ENCODE peak calls at places on chromosomes 6 and 20, in five cellular contexts. One of them, this sample, is unnamed. For H3K4me1, the result is how much of the 10 kb centered on the place peaks cover.

GRCh38 chr6:134216304-134217029 is 101.4 kb downstream of the SGK1 start:
- DNase-seq in uterus: no peak
- DNase-seq in IMR-90: no peak
- DNase-seq in heart left ventricle: no peak
- DNase-seq in psoas muscle: no peak
- DNase-seq in this sample: no peak

GRCh38 chr6:13517116-13517515 is 29.7 kb upstream of the GFOD1 start:
- DNase-seq in uterus: no peak
- DNase-seq in IMR-90: peak
- DNase-seq in heart left ventricle: no peak
- DNase-seq in psoas muscle: no peak
- DNase-seq in this sample: no peak

GRCh38 chr20:21512634-21513180 is 1.2 kb downstream of the NKX2-2 start:
- DNase-seq in uterus: no peak
- DNase-seq in IMR-90: no peak
- DNase-seq in heart left ventricle: no peak
- DNase-seq in psoas muscle: no peak
- DNase-seq in this sample: peak

GRCh38 chr6:47308674-47309325 is 905 bp downstream of the TNFRSF21 start:
- DNase-seq in uterus: peak
- DNase-seq in IMR-90: peak
- DNase-seq in heart left ventricle: no peak
- DNase-seq in psoas muscle: peak
- DNase-seq in this sample: peak

GRCh38 chr6:3389390-3390167 is 67.3 kb downstream of the SLC22A23 start:
- DNase-seq in uterus: peak
- DNase-seq in IMR-90: peak
- DNase-seq in heart left ventricle: no peak
- DNase-seq in psoas muscle: peak
- DNase-seq in this sample: no peak

GRCh38 chr20:19212524-19213502 is at the start of gene SLC24A3:
- DNase-seq in uterus: peak
- DNase-seq in IMR-90: no peak
- DNase-seq in heart left ventricle: peak
- DNase-seq in psoas muscle: peak
- DNase-seq in this sample: peak

GRCh38 chr20:25587536-25587935 is 2.2 kb upstream of the NINL start:
- DNase-seq in uterus: no peak
- DNase-seq in IMR-90: no peak
- DNase-seq in heart left ventricle: no peak
- DNase-seq in psoas muscle: no peak
- DNase-seq in this sample: no peak

GRCh38 chr6:122147291-122147690 is 252.2 kb upstream of the HSF2 start:
- DNase-seq in uterus: no peak
- DNase-seq in IMR-90: no peak
- DNase-seq in heart left ventricle: no peak
- DNase-seq in psoas muscle: no peak
- DNase-seq in this sample: no peak

GRCh38 chr6:2396856-2397640 is 151.6 kb upstream of the GMDS start:
- DNase-seq in uterus: no peak
- DNase-seq in IMR-90: peak
- DNase-seq in heart left ventricle: peak
- DNase-seq in psoas muscle: no peak
- DNase-seq in this sample: no peak

GRCh38 chr20:2507464-2507863 is 1.3 kb downstream of the ZNF343 start:
- DNase-seq in uterus: no peak
- DNase-seq in IMR-90: peak
- DNase-seq in heart left ventricle: no peak
- DNase-seq in psoas muscle: no peak
- DNase-seq in this sample: no peak

GRCh38 chr6:43831211-43831610 is 61.2 kb downstream of the VEGFA start:
- DNase-seq in uterus: no peak
- DNase-seq in IMR-90: no peak
- DNase-seq in heart left ventricle: no peak
- DNase-seq in psoas muscle: no peak
- DNase-seq in this sample: no peak

GRCh38 chr6:155762649-155763048 is 307.0 kb upstream of the NOX3 start:
- DNase-seq in uterus: no peak
- DNase-seq in IMR-90: no peak
- DNase-seq in heart left ventricle: no peak
- DNase-seq in psoas muscle: no peak
- DNase-seq in this sample: no peak

GRCh38 chr20:46900068-46900467 is 5.4 kb downstream of the EYA2 start:
- DNase-seq in uterus: no peak
- DNase-seq in IMR-90: no peak
- DNase-seq in heart left ventricle: no peak
- DNase-seq in psoas muscle: no peak
- DNase-seq in this sample: no peak

GRCh38 chr6:28252507-28252975 is 472 bp upstream of the ZKSCAN4 start:
- DNase-seq in uterus: no peak
- DNase-seq in IMR-90: no peak
- DNase-seq in heart left ventricle: no peak
- DNase-seq in psoas muscle: no peak
- DNase-seq in this sample: no peak

GRCh38 chr6:111830003-111830402 is 43.2 kb downstream of the FYN start:
- DNase-seq in uterus: no peak
- DNase-seq in IMR-90: no peak
- DNase-seq in heart left ventricle: no peak
- DNase-seq in psoas muscle: no peak
- DNase-seq in this sample: no peak

GRCh38 chr6:129749749-129750120 is 39.8 kb upstream of the ARHGAP18 start:
- DNase-seq in uterus: no peak
- DNase-seq in IMR-90: peak
- DNase-seq in heart left ventricle: no peak
- DNase-seq in psoas muscle: no peak
- DNase-seq in this sample: no peak

GRCh38 chr20:4076033-4076432 is 60.7 kb upstream of the RNF24 start:
- DNase-seq in uterus: no peak
- DNase-seq in IMR-90: peak
- DNase-seq in heart left ventricle: no peak
- DNase-seq in psoas muscle: no peak
- DNase-seq in this sample: no peak

GRCh38 chr20:17500271-17500670 is 30.9 kb downstream of the BFSP1 start:
- DNase-seq in uterus: no peak
- DNase-seq in IMR-90: no peak
- DNase-seq in heart left ventricle: no peak
- DNase-seq in psoas muscle: no peak
- DNase-seq in this sample: no peak

GRCh38 chr6:147166360-147166944 is 37.8 kb upstream of the STXBP5 start:
- DNase-seq in uterus: no peak
- DNase-seq in IMR-90: peak
- DNase-seq in heart left ventricle: no peak
- DNase-seq in psoas muscle: no peak
- DNase-seq in this sample: no peak

GRCh38 chr6:149428606-149429005 is 28.5 kb downstream of the SUMO4 start:
- DNase-seq in uterus: no peak
- DNase-seq in IMR-90: no peak
- DNase-seq in heart left ventricle: no peak
- DNase-seq in psoas muscle: no peak
- DNase-seq in this sample: no peak

GRCh38 chr20:48350291-48350988 is 477.4 kb downstream of the PREX1 start:
- DNase-seq in uterus: no peak
- DNase-seq in IMR-90: no peak
- DNase-seq in heart left ventricle: no peak
- DNase-seq in psoas muscle: no peak
- DNase-seq in this sample: no peak

GRCh38 chr20:31974975-31975481 is 7.1 kb downstream of the XKR7 start:
- DNase-seq in uterus: no peak
- DNase-seq in IMR-90: no peak
- DNase-seq in heart left ventricle: no peak
- DNase-seq in psoas muscle: no peak
- DNase-seq in this sample: no peak

GRCh38 chr20:40449974-40450616 is 238.9 kb downstream of the MAFB start:
- DNase-seq in uterus: no peak
- DNase-seq in IMR-90: no peak
- DNase-seq in heart left ventricle: no peak
- DNase-seq in psoas muscle: no peak
- DNase-seq in this sample: no peak

GRCh38 chr6:1202201-1202600 is 109.7 kb upstream of the FOXQ1 start:
- DNase-seq in uterus: no peak
- DNase-seq in IMR-90: no peak
- DNase-seq in heart left ventricle: no peak
- DNase-seq in psoas muscle: no peak
- DNase-seq in this sample: no peak

GRCh38 chr6:50825375-50826036 is 6.8 kb downstream of the TFAP2B start:
- DNase-seq in uterus: no peak
- DNase-seq in IMR-90: no peak
- DNase-seq in heart left ventricle: no peak
- DNase-seq in psoas muscle: no peak
- DNase-seq in this sample: no peak

GRCh38 chr6:160036790-160037206 is 67.9 kb downstream of the IGF2R start:
- DNase-seq in uterus: peak
- DNase-seq in IMR-90: peak
- DNase-seq in heart left ventricle: no peak
- DNase-seq in psoas muscle: no peak
- DNase-seq in this sample: no peak

GRCh38 chr6:80508885-80509630 is 402.6 kb downstream of the BCKDHB start:
- DNase-seq in uterus: no peak
- DNase-seq in IMR-90: peak
- DNase-seq in heart left ventricle: no peak
- DNase-seq in psoas muscle: no peak
- DNase-seq in this sample: no peak

GRCh38 chr6:120116343-120116742 is 766.8 kb upstream of the MAN1A1 start:
- DNase-seq in uterus: no peak
- DNase-seq in IMR-90: no peak
- DNase-seq in heart left ventricle: no peak
- DNase-seq in psoas muscle: no peak
- DNase-seq in this sample: no peak

GRCh38 chr6:130453230-130453629 is 87.4 kb downstream of the TMEM200A start:
- DNase-seq in uterus: no peak
- DNase-seq in IMR-90: peak
- DNase-seq in heart left ventricle: no peak
- DNase-seq in psoas muscle: no peak
- DNase-seq in this sample: no peak

GRCh38 chr20:5848711-5849505 is 98.7 kb downstream of the SHLD1 start:
- DNase-seq in uterus: no peak
- DNase-seq in IMR-90: peak
- DNase-seq in heart left ventricle: no peak
- DNase-seq in psoas muscle: no peak
- DNase-seq in this sample: no peak

GRCh38 chr6:74749211-74750142 is 456.4 kb downstream of the COL12A1 start:
- DNase-seq in uterus: no peak
- DNase-seq in IMR-90: no peak
- DNase-seq in heart left ventricle: no peak
- DNase-seq in psoas muscle: no peak
- DNase-seq in this sample: no peak

GRCh38 chr6:110526731-110527130 is 50.3 kb upstream of the SLC22A16 start:
- DNase-seq in uterus: no peak
- DNase-seq in IMR-90: no peak
- DNase-seq in heart left ventricle: no peak
- DNase-seq in psoas muscle: no peak
- DNase-seq in this sample: no peak

GRCh38 chr6:110527516-110527915 is 51.1 kb upstream of the SLC22A16 start:
- DNase-seq in uterus: no peak
- DNase-seq in IMR-90: no peak
- DNase-seq in heart left ventricle: no peak
- DNase-seq in psoas muscle: no peak
- DNase-seq in this sample: no peak

GRCh38 chr6:110529355-110529754 is 52.9 kb upstream of the SLC22A16 start:
- DNase-seq in uterus: no peak
- DNase-seq in IMR-90: peak
- DNase-seq in heart left ventricle: no peak
- DNase-seq in psoas muscle: no peak
- DNase-seq in this sample: no peak

GRCh38 chr6:110528930-110529325 is 52.5 kb upstream of the SLC22A16 start:
- DNase-seq in uterus: no peak
- DNase-seq in IMR-90: no peak
- DNase-seq in heart left ventricle: no peak
- DNase-seq in psoas muscle: no peak
- DNase-seq in this sample: no peak

GRCh38 chr6:110528051-110528929 is 51.9 kb upstream of the SLC22A16 start:
- DNase-seq in uterus: peak
- DNase-seq in IMR-90: peak
- DNase-seq in heart left ventricle: peak
- DNase-seq in psoas muscle: no peak
- DNase-seq in this sample: no peak
- H3K27ac ChIP-seq in uterus: peak
- H3K27ac ChIP-seq in IMR-90: peak
- H3K27ac ChIP-seq in heart left ventricle: peak
- H3K27ac ChIP-seq in psoas muscle: no peak
- H3K27ac ChIP-seq in this sample: no peak

GRCh38 chr20:63709149-63709527 is 1.3 kb downstream of the ZGPAT start:
- DNase-seq in uterus: no peak
- DNase-seq in IMR-90: no peak
- DNase-seq in heart left ventricle: no peak
- DNase-seq in psoas muscle: no peak
- DNase-seq in this sample: no peak
- H3K4me3 ChIP-seq in uterus: no peak
- H3K4me3 ChIP-seq in IMR-90: no peak
- H3K4me3 ChIP-seq in heart left ventricle: no peak
- H3K4me3 ChIP-seq in psoas muscle: peak
- H3K4me3 ChIP-seq in this sample: peak

DNA sequence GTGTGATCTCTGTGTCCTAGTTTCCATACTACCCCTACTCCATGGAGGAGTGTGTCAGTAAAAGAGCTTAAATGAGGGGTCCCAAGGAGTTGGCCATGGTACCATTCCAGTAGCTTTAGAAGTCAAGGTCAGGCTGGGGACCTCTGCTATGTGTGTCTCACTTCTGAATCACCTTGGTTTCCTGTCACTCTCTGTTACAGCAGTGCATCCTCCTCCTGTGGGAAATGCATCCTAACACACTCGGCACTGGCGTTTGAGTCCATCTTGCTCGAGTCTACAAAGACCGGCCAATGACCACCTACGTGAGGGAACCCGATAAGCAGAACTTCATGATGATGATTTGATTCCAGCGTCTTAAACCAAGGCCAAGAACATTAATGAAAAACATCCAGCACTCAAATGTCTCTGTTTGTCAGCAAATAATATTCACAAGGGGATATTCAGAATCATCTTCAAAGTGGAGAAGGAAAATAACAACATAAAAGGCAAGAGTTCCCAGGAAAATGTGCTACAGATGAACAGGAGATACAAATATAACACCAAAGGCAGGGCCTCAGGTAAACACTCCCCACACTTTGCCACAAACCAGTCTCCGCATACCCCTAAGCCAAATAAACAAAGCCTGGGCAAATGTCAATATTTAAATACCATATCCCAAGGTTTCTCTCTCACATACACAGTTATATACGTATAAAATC is 32.4 kb downstream of the TRAM2 start:
- DNase-seq in uterus: no peak
- DNase-seq in IMR-90: peak
- DNase-seq in heart left ventricle: no peak
- DNase-seq in psoas muscle: no peak
- DNase-seq in this sample: no peak
- H3K4me1 ChIP-seq in uterus: under half
- H3K4me1 ChIP-seq in IMR-90: half or more
- H3K4me1 ChIP-seq in heart left ventricle: under half
- H3K4me1 ChIP-seq in psoas muscle: under half
- H3K4me1 ChIP-seq in this sample: half or more

DNA sequence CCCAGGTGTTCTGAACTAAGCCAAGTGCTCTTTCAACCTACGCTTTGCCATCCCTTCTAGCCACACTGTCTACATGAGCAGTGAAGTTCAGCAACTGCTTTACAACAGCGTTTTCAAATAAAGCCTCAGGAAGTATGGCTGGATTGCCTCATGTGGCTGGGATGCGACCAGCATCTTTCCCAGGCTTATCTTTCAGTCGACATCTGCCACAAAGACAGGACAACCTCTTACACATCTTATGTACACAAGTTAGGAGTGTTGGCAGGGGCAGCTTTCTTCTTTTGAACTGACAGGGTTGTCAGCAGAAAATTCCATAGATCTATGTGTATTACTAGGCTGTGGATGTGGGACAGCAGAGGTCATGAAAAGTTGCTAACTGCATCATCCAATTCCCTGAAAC is 48.2 kb downstream of the PLAGL1 start:
- DNase-seq in uterus: no peak
- DNase-seq in IMR-90: peak
- DNase-seq in heart left ventricle: no peak
- DNase-seq in psoas muscle: no peak
- DNase-seq in this sample: no peak
- H3K27ac ChIP-seq in uterus: no peak
- H3K27ac ChIP-seq in IMR-90: no peak
- H3K27ac ChIP-seq in heart left ventricle: no peak
- H3K27ac ChIP-seq in psoas muscle: no peak
- H3K27ac ChIP-seq in this sample: no peak